ENCODE peak calls at places on chromosomes 3 and 15, in eight cellular contexts. E is left ventricle myocardium inferior, Z is SJSA1, N is heart right ventricle, U is adrenal gland, V is SK-N-SH, H is transverse colon, G is GM23248. B is an unnamed sample. For H3K4me1, the result is how much of the 10 kb centered on the place peaks cover.

GRCh38 chr3:16839271-16840110 is 45.3 kb upstream of the PLCL2 start:
- DNase-seq in N (no peak), V (peak), G (no peak), E (no peak), U (no peak), Z (no peak), H (no peak), B (no peak)

GRCh38 chr3:45026038-45026437 is at the start of gene CLEC3B:
- DNase-seq in G (peak), H (peak), N (peak), U (no peak), E (peak), V (no peak), Z (peak), B (peak)

GRCh38 chr3:27978440-27978839 is 256.3 kb upstream of the EOMES start:
- DNase-seq in H (no peak), V (no peak), Z (no peak), G (peak), U (no peak), E (no peak), N (no peak), B (no peak)

GRCh38 chr15:55917881-55918296 is 75.5 kb downstream of the NEDD4 start:
- DNase-seq in H (peak), E (no peak), V (peak), U (no peak), N (peak), Z (peak), G (peak), B (no peak)

GRCh38 chr3:62238431-62238830 is 134.9 kb downstream of the FEZF2 start:
- DNase-seq in G (no peak), V (no peak), E (no peak), N (no peak), U (no peak), Z (no peak), H (no peak), B (no peak)

GRCh38 chr15:92914768-92915221 is 14.7 kb downstream of the CHD2 start:
- DNase-seq in N (no peak), E (no peak), V (no peak), H (no peak), G (no peak), U (no peak), Z (no peak), B (no peak)

GRCh38 chr15:31223478-31224350 is 102.9 kb upstream of the KLF13 start:
- DNase-seq in N (peak), V (no peak), G (no peak), U (no peak), E (peak), H (no peak), Z (no peak), B (no peak)

GRCh38 chr15:65583701-65584100 is 27.2 kb downstream of the INTS14 start:
- DNase-seq in N (peak), U (no peak), H (peak), G (peak), Z (no peak), E (no peak), V (peak), B (no peak)

GRCh38 chr15:66789029-66790025 is 87.3 kb downstream of the SMAD6 start:
- DNase-seq in V (no peak), N (no peak), E (peak), H (peak), U (no peak), Z (peak), G (peak), B (peak)

GRCh38 chr3:104596551-104596950 is 770.2 kb upstream of the ALCAM start:
- DNase-seq in N (no peak), E (no peak), H (no peak), V (peak), U (no peak), G (peak), Z (no peak), B (no peak)

GRCh38 chr15:75817151-75817935 is 25.9 kb upstream of the UBE2Q2 start:
- DNase-seq in G (peak), U (no peak), H (no peak), E (no peak), Z (no peak), N (no peak), V (no peak), B (no peak)

GRCh38 chr3:29143151-29143550 is 137.7 kb upstream of the RBMS3 start:
- DNase-seq in E (no peak), N (no peak), U (no peak), G (no peak), Z (no peak), H (no peak), V (no peak), B (no peak)

GRCh38 chr3:193831495-193832455 is 238.8 kb downstream of the OPA1 start:
- DNase-seq in Z (no peak), U (no peak), N (no peak), G (no peak), H (no peak), E (no peak), V (no peak), B (no peak)

GRCh38 chr15:43932907-43933306 is 106.1 kb downstream of the WDR76 start:
- DNase-seq in V (no peak), G (peak), U (no peak), H (no peak), N (no peak), Z (no peak), E (peak), B (peak)

GRCh38 chr3:63920001-63920400 is 7.8 kb upstream of the SCAANT1 start:
- DNase-seq in Z (no peak), N (no peak), U (no peak), H (no peak), G (no peak), V (no peak), E (no peak), B (no peak)

GRCh38 chr15:20345401-20345958 is 196.1 kb downstream of the GOLGA6L6 start:
- DNase-seq in G (no peak), U (no peak), E (no peak), N (no peak), Z (no peak), V (peak), H (no peak), B (no peak)

GRCh38 chr3:115087512-115087911 is 59.6 kb downstream of the ZBTB20 start:
- DNase-seq in U (no peak), Z (no peak), E (no peak), G (no peak), H (no peak), N (no peak), V (no peak), B (no peak)

GRCh38 chr3:115081444-115081843 is 65.6 kb downstream of the ZBTB20 start:
- DNase-seq in E (no peak), G (no peak), U (no peak), V (no peak), Z (no peak), N (no peak), H (no peak), B (no peak)

GRCh38 chr3:115086379-115086778 is 60.7 kb downstream of the ZBTB20 start:
- DNase-seq in G (no peak), E (no peak), H (no peak), N (no peak), U (no peak), V (no peak), Z (no peak), B (no peak)

GRCh38 chr3:115085197-115085865 is 61.8 kb downstream of the ZBTB20 start:
- DNase-seq in E (no peak), U (no peak), Z (no peak), H (no peak), N (no peak), V (no peak), G (peak), B (no peak)

DNA sequence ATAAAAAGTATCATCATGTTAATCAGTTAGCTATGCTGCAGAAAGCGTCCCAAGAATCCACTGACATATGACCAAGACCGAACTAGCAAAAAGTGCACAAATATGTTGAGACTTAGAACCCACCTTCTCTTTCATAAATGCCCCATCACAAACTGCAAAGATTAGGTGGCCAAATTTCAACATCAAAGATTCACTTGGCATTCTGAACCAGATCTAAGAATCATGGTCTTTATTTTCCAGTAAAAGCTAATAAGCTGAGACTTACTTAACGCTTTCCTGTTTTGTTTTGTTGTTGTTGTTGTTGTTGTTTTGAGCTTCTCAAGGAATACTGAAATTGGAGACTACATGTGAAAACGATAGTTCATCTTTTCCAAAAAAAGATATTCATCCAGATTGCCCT is 62.4 kb downstream of the ZBTB20 start:
- DNase-seq in H (no peak), G (peak), E (no peak), U (no peak), V (no peak), Z (no peak), N (no peak), B (no peak)
- H3K4me1 ChIP-seq in H (under half), G (under half), E (half or more), U (under half), V (under half), Z (under half), N (half or more), B (under half)

DNA sequence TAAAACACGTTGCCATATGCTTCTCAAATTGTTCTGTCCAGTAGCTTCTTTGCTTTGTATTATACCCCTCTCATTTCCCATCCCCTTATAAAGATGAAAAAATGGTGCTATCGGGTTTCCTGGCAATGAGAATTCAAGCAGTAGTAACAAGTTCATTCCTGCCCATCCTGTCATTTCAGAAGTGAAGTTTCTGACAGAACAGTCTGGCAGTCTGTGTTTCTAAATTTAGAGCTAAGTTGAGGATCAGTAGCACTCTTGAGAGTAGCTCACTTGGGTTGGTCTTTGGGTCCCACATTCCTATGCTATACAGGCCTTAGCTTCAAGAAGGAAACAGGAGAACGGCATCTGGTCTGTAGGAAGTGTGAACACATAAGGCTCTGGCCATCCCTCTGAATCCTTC is 134.6 kb downstream of the GHSR start:
- DNase-seq in N (no peak), Z (no peak), E (no peak), V (no peak), G (no peak), U (no peak), H (no peak), B (no peak)
- H3K4me1 ChIP-seq in N (half or more), Z (under half), E (half or more), V (under half), G (under half), U (half or more), H (under half), B (under half)

DNA sequence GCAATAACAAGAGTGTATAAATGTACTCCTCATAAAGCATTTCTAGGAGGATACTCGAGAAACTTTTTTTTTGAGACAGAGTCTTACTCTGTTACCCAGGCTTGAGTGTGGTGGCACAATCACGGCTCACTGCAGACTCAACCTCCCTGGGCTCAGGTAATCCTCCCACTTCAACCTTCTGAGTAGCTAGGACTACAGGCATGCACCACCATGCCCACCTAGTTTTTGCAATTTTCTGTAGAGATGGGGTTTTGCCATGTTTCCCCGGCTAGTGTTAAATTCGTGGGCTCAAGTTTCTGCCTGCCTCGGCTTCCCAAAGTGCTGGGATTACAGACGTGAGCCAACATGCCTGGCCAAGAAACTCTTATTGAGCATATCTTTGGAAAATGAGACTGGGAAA is 59.1 kb upstream of the PHLDB2 start:
- DNase-seq in V (no peak), G (no peak), U (no peak), N (no peak), Z (no peak), E (no peak), H (no peak), B (no peak)
- H3K4me1 ChIP-seq in V (under half), G (under half), U (under half), N (under half), Z (under half), E (half or more), H (under half), B (under half)

GRCh38 chr3:50160561-50160983 is 5.4 kb downstream of the SEMA3F start:
- DNase-seq in H (no peak), U (no peak), V (no peak), Z (no peak), E (peak), G (no peak), N (peak), B (no peak)
- H3K4me1 ChIP-seq in H (half or more), U (under half), V (half or more), Z (under half), E (half or more), G (under half), N (half or more), B (half or more)

GRCh38 chr15:100787567-100787941 is 92.1 kb upstream of the ALDH1A3 start:
- DNase-seq in H (no peak), U (no peak), E (no peak), G (no peak), N (peak), V (no peak), Z (peak), B (peak)
- H3K4me1 ChIP-seq in H (under half), U (under half), E (under half), G (under half), N (under half), V (under half), Z (under half), B (under half)

GRCh38 chr15:36887214-36888017 is 212.9 kb downstream of the MEIS2 start:
- DNase-seq in H (no peak), Z (no peak), E (no peak), G (peak), V (no peak), U (no peak), N (no peak), B (no peak)

GRCh38 chr15:36885709-36886108 is 214.6 kb downstream of the MEIS2 start:
- DNase-seq in G (no peak), Z (no peak), E (no peak), U (no peak), N (no peak), V (no peak), H (no peak), B (no peak)

GRCh38 chr15:36888018-36888992 is 212.0 kb downstream of the MEIS2 start:
- DNase-seq in V (no peak), N (peak), G (peak), H (no peak), U (peak), E (no peak), Z (no peak), B (no peak)

GRCh38 chr15:36884404-36885335 is 215.7 kb downstream of the MEIS2 start:
- DNase-seq in E (no peak), U (no peak), N (no peak), Z (no peak), V (no peak), G (no peak), H (no peak), B (no peak)

DNA sequence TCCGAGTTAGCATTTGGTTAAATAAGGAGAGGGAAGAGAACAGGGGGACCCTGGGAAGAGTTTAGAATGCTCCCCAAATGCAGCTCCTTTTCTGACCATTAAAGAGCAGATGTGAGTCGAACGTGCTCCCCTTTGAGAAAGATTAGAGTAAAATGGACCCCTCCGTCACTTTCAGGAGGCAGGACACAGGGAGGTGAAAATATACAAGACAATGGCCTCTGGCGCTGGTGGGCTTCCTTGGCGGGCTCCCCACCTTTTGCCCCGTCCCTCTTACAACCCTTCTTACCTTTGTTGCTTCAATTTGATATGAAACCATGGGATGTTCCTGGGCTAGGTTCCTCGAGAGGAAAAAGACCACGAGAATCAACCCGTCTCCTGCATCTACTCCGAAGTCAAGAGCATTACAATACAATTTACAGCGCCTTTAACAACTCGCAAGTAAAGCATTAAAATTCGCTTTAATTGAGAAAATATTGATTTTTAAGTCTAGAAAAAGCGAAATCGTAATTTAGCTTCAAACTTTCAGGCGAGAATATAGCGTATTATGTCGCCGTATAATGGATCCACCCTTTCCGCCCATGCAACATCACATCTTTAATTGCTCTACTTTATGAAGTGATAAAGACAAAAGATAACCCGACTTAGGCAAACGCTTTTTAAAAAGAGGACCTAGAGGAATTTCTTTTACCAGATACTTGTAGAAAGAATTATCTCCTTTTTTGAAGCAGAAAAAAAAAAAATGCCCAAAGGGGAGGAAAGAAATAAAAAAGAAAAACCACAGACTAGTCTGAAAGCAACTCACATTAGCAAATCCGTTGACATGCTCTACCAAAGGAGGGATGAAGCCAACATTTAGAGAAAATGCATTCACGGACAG is 214.0 kb downstream of the MEIS2 start:
- DNase-seq in H (no peak), N (no peak), Z (no peak), U (no peak), G (no peak), E (no peak), V (no peak), B (no peak)
- H3K4me1 ChIP-seq in H (under half), N (under half), Z (under half), U (under half), G (under half), E (under half), V (under half), B (under half)

GRCh38 chr3:54519493-54519892 is 397.1 kb downstream of the CACNA2D3 start:
- DNase-seq in V (peak), U (no peak), Z (no peak), H (no peak), E (no peak), G (no peak), N (no peak), B (no peak)

GRCh38 chr3:54517424-54517823 is 395.1 kb downstream of the CACNA2D3 start:
- DNase-seq in U (no peak), Z (no peak), G (no peak), H (no peak), N (no peak), V (no peak), E (no peak), B (no peak)

GRCh38 chr3:54518011-54518675 is 395.8 kb downstream of the CACNA2D3 start:
- DNase-seq in U (no peak), V (no peak), Z (no peak), N (no peak), G (no peak), E (no peak), H (no peak), B (no peak)

GRCh38 chr3:54515439-54516213 is 393.3 kb downstream of the CACNA2D3 start:
- DNase-seq in U (no peak), H (no peak), G (no peak), N (no peak), Z (no peak), V (no peak), E (no peak), B (no peak)

DNA sequence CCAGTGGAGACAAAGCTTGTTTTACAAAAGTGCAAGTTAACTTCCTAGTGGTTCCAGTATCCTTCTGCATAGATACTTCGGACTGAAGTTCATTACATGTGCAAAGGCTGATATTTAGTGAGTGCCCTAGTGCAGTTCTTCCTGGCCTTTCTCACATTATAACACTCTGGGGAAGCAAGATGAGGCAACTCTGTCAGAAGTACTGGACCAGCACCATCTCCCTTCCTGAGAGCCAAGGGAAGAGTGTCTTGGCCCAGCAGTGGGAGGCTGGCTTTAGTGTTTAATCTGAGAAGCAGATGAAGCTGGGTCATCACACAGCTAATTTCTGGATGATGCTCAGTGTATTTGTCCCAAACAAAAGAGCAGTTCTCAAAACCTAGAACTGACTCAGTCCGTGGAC is 397.7 kb downstream of the CACNA2D3 start:
- DNase-seq in G (no peak), Z (no peak), E (no peak), U (no peak), V (no peak), H (no peak), N (no peak), B (no peak)
- H3K4me1 ChIP-seq in G (under half), Z (under half), E (under half), U (under half), V (under half), H (under half), N (under half), B (under half)

GRCh38 chr15:63372018-63372705 is 9.5 kb downstream of the CA12 start:
- DNase-seq in E (no peak), U (no peak), G (peak), H (no peak), Z (peak), V (no peak), N (no peak), B (peak)
- H3K4me1 ChIP-seq in E (under half), U (under half), G (half or more), H (under half), Z (under half), V (under half), N (under half), B (under half)

B was measured in tibial artery.